ENCODE peak calls at places on chromosomes 6 and 20, in four cellular contexts. U, B, Z and G are unnamed samples.
A peak's percentile ranks its signal among the peaks of the same experiment; 100 is the strongest.

GRCh38 chr6:29938746-29939508 is 3.4 kb upstream of the HLA-A start:
- DNase-seq in Z (peak; percentile 60), B (no peak), U (no peak), G (no peak)

GRCh38 chr6:7502743-7503142 is 38.7 kb upstream of the DSP start:
- DNase-seq in B (no peak), U (no peak), Z (peak; percentile 67), G (no peak)

GRCh38 chr6:125332664-125333063 is 30.9 kb upstream of the HDDC2 start:
- DNase-seq in Z (no peak), B (no peak), U (no peak), G (no peak)

GRCh38 chr20:54355631-54356280 is 119.6 kb upstream of the DOK5 start:
- DNase-seq in Z (no peak), U (no peak), B (no peak), G (peak; percentile 13)

GRCh38 chr6:154319231-154319858 is 37.3 kb downstream of the IPCEF1 start:
- DNase-seq in B (no peak), U (peak; percentile 69), Z (no peak), G (peak; percentile 86)

GRCh38 chr6:33988121-33989015 is 157.5 kb downstream of the GRM4 start:
- DNase-seq in Z (peak; percentile 62), B (no peak), U (no peak), G (no peak)

GRCh38 chr6:12291785-12292604 is 1.8 kb downstream of the EDN1 start:
- DNase-seq in Z (peak; percentile 75), B (no peak), U (no peak), G (no peak)

GRCh38 chr6:136586295-136586694 is 36.1 kb upstream of the MAP7 start:
- DNase-seq in B (no peak), Z (no peak), U (peak; percentile 87), G (peak; percentile 98)

GRCh38 chr20:42082611-42083010 is 464.4 kb upstream of the CHD6 start:
- DNase-seq in U (no peak), Z (no peak), B (peak; percentile 60), G (peak; percentile 48)

GRCh38 chr6:84052204-84052882 is 18.8 kb downstream of the MRAP2 start:
- DNase-seq in U (peak; percentile 13), B (peak; percentile 80), Z (peak; percentile 85), G (peak; percentile 68)

GRCh38 chr6:7052441-7052936 is 55.3 kb upstream of the RREB1 start:
- DNase-seq in Z (peak; percentile 86), B (peak; percentile 67), U (no peak), G (peak; percentile 86)

GRCh38 chr20:25399038-25399430 is 8.4 kb upstream of the ABHD12 start:
- DNase-seq in B (no peak), Z (peak; percentile 69), U (peak; percentile 59), G (peak; percentile 83)

GRCh38 chr6:119172813-119173212 is 94.3 kb upstream of the FAM184A start:
- DNase-seq in B (no peak), Z (no peak), U (no peak), G (peak; percentile 72)

GRCh38 chr6:5100806-5101205 is 15.7 kb downstream of the PPP1R3G start:
- DNase-seq in U (no peak), B (no peak), Z (no peak), G (no peak)

GRCh38 chr6:26097268-26097875 is 10.1 kb downstream of the HFE start:
- DNase-seq in B (no peak), U (no peak), Z (peak; percentile 88), G (peak; percentile 66)

GRCh38 chr6:26088344-26088743 is 1.1 kb downstream of the HFE start:
- DNase-seq in U (no peak), B (peak; percentile 47), Z (no peak), G (peak; percentile 28)

GRCh38 chr6:26094036-26094435 is 6.8 kb downstream of the HFE start:
- DNase-seq in Z (no peak), U (no peak), B (no peak), G (no peak)

GRCh38 chr6:26089272-26089671 is 2.0 kb downstream of the HFE start:
- DNase-seq in Z (no peak), B (no peak), U (no peak), G (no peak)

GRCh38 chr6:26092443-26092842 is 5.2 kb downstream of the HFE start:
- DNase-seq in U (no peak), Z (no peak), B (no peak), G (no peak)
- H3K4me3 ChIP-seq in U (no peak overlapping the region), Z (no peak overlapping the region), B (no peak overlapping the region), G (no peak overlapping the region)

GRCh38 chr20:51489611-51490010 is 52.9 kb downstream of the NFATC2 start:
- DNase-seq in U (no peak), Z (no peak), B (no peak), G (no peak)
- TF ChIP-seq CTCF in U (no peak), Z (no peak), B (no peak), G (no peak)

DNA sequence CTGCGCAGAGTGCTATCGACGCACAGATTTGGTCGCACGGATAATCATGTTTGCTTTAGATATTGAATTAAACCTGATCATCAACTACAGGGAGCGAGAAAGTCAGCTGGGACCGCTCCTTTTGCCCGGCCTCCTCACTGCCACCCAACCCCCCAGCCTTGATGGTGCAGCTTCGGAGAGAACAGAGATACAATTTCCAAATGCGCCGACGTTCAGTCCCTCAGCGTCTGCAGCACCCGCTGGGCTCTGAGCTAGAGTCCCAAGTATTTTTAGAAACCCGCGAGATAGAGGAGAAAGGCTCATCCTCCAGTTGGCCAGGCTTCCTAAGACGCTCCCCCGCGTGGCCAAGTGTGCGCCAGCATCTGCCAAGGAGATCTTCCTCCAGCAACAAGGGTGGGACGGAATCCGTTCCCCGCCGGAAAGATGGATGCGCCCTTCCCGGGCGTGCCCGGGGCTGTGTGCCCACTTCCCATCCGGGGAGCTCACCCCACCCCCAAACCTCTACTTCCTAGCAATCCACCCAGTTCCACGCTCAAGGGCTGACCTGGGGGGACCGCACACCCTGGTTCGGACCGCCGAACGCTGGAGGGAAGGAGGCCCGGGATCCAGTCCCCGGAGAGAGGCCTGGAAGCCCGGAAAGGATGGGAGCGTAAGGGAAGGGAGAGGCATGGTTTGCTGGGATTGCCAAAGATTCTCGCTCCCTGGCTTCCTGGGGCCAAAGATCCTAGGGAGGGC is 4.1 kb downstream of the NKX2-2 start:
- DNase-seq in B (no peak), Z (peak; percentile 68), U (no peak), G (peak; percentile 63)
- H3K4me3 ChIP-seq in B (peak overlapping the region; percentile 62), Z (no peak overlapping the region), U (peak overlapping the region; percentile 39), G (peak overlapping the region; percentile 9)

DNA sequence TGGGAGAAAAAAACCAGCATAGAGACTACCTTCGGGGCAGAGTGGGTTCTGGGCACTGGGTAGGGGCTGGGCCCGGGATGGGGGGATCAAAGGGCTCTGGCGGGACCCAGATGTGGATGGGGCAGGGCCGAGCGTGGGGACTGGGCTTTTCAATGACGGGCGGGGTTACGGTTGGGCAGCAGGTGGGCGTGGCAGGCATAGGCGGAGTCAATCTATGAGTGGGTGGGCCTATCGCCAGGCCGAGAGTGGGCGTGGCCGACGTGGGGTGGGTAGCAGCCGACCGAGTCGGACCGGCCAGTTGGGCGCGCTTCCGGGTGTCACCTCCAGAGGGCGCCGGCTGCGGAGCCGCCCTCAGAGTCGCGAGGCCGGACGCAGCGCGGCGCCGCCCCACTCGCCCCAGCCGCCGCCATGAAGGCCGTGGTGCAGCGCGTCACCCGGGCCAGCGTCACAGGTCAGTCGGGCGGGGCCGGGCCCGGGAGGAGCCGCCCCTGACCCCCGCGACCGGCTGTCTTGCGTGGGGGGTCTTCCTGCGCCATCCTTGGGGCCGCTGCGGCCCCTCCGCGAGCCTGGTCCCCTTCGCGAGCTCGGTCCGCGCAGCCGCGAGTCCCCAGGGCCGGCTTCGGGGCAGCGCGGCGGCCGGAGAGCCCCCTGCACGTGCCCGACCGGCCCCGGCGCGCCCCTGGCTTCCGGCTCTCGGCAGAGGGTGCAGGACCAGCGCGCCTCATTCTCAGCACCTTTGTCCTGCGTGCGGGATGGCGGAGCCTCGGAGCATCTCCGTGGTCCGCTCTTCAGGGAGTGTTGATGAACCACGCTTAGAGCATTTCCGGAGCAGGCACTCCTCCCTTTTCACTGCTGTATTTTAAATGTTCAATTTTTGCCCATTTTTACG is at the start of gene DTD1:
- DNase-seq in U (peak; percentile 63), B (peak; percentile 95), Z (peak; percentile 98), G (peak; percentile 86)
- TF ChIP-seq CTCF in U (peak; percentile 60), B (peak; percentile 84), Z (peak; percentile 92), G (peak; percentile 34)

GRCh38 chr6:38058022-38058421 is 238.5 kb downstream of the ZFAND3 start:
- DNase-seq in U (peak; percentile 11), Z (no peak), B (no peak), G (peak; percentile 68)

GRCh38 chr6:38056361-38056760 is 236.8 kb downstream of the ZFAND3 start:
- DNase-seq in B (no peak), U (no peak), Z (no peak), G (no peak)

GRCh38 chr6:38052035-38052434 is 232.5 kb downstream of the ZFAND3 start:
- DNase-seq in B (no peak), Z (no peak), U (no peak), G (no peak)

GRCh38 chr6:38055210-38055609 is 235.7 kb downstream of the ZFAND3 start:
- DNase-seq in U (no peak), Z (no peak), B (no peak), G (no peak)

DNA sequence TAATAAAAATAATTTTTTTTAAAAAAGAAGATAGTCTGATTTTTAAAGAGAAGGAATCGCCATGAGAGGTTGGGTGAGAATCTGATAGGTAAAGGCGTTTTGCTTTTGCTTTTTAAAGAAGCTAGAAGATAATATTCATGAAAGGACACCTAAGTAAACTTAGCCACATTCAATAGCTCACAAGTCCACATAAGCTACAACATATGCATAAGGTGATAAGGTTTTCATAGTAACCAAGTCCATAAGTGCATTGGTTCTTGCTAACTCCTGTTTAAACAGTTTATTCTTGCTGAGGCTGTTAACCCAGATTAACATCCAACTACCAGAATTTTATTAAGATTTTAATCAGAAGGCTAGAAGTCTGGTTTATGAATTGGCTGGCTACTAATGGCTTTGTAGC is 235.0 kb downstream of the ZFAND3 start:
- DNase-seq in U (no peak), Z (no peak), B (no peak), G (no peak)
- H3K4me3 ChIP-seq in U (no peak overlapping the region), Z (no peak overlapping the region), B (no peak overlapping the region), G (no peak overlapping the region)

GRCh38 chr6:113876654-113877053 is 19.5 kb downstream of the MARCKS start:
- DNase-seq in B (no peak), U (no peak), Z (no peak), G (no peak)

GRCh38 chr6:113870917-113871316 is 13.8 kb downstream of the MARCKS start:
- DNase-seq in B (no peak), Z (no peak), U (no peak), G (no peak)

GRCh38 chr6:113871975-113872374 is 14.8 kb downstream of the MARCKS start:
- DNase-seq in B (no peak), Z (no peak), U (no peak), G (no peak)

GRCh38 chr6:113875470-113875869 is 18.3 kb downstream of the MARCKS start:
- DNase-seq in B (no peak), U (no peak), Z (no peak), G (peak; percentile 51)

GRCh38 chr6:113873043-113873667 is 16.0 kb downstream of the MARCKS start:
- DNase-seq in B (peak; percentile 38), U (no peak), Z (no peak), G (no peak)
- TF ChIP-seq CTCF in B (no peak), U (no peak), Z (no peak), G (no peak)